ENCODE peak calls at places on chromosomes 2 and 18, in five cellular contexts. One of them, this sample, is unnamed.

GRCh38 chr2:180952731-180953336 is 27.6 kb upstream of the UBE2E3 start:
- DNase-seq in type B pancreatic cell: no peak
- DNase-seq in Calu3: no peak
- DNase-seq in CD8-positive, alpha-beta T cell: no peak
- DNase-seq in SW 1271: no peak
- DNase-seq in this sample: no peak

GRCh38 chr2:174778479-174778962 is 14.2 kb upstream of the CHRNA1 start:
- DNase-seq in type B pancreatic cell: no peak
- DNase-seq in Calu3: peak; percentile 18
- DNase-seq in CD8-positive, alpha-beta T cell: peak; percentile 81
- DNase-seq in SW 1271: no peak
- DNase-seq in this sample: no peak

GRCh38 chr2:169644173-169644572 is 50.0 kb downstream of the CFAP210 start:
- DNase-seq in type B pancreatic cell: no peak
- DNase-seq in Calu3: no peak
- DNase-seq in CD8-positive, alpha-beta T cell: no peak
- DNase-seq in SW 1271: no peak
- DNase-seq in this sample: no peak

GRCh38 chr18:62784338-62784965 is 69.1 kb downstream of the PHLPP1 start:
- DNase-seq in type B pancreatic cell: no peak
- DNase-seq in Calu3: no peak
- DNase-seq in CD8-positive, alpha-beta T cell: no peak
- DNase-seq in SW 1271: no peak
- DNase-seq in this sample: no peak

GRCh38 chr18:46842583-46842982 is 74.7 kb downstream of the PIAS2 start:
- DNase-seq in type B pancreatic cell: no peak
- DNase-seq in Calu3: no peak
- DNase-seq in CD8-positive, alpha-beta T cell: no peak
- DNase-seq in SW 1271: no peak
- DNase-seq in this sample: no peak

GRCh38 chr2:73827018-73827417 is 1.7 kb upstream of the STAMBP start:
- DNase-seq in type B pancreatic cell: no peak
- DNase-seq in Calu3: no peak
- DNase-seq in CD8-positive, alpha-beta T cell: no peak
- DNase-seq in SW 1271: peak; percentile 66
- DNase-seq in this sample: no peak

GRCh38 chr18:75915941-75916640 is 488.6 kb upstream of the SMIM21 start:
- DNase-seq in type B pancreatic cell: peak; percentile 80
- DNase-seq in Calu3: no peak
- DNase-seq in CD8-positive, alpha-beta T cell: no peak
- DNase-seq in SW 1271: no peak
- DNase-seq in this sample: no peak

GRCh38 chr2:48601349-48601748 is 16.3 kb upstream of the GTF2A1L start:
- DNase-seq in type B pancreatic cell: no peak
- DNase-seq in Calu3: peak; percentile 67
- DNase-seq in CD8-positive, alpha-beta T cell: no peak
- DNase-seq in SW 1271: peak; percentile 11
- DNase-seq in this sample: no peak

GRCh38 chr2:186862869-186863709 is 14.1 kb upstream of the ZSWIM2 start:
- DNase-seq in type B pancreatic cell: no peak
- DNase-seq in Calu3: no peak
- DNase-seq in CD8-positive, alpha-beta T cell: no peak
- DNase-seq in SW 1271: peak; percentile 44
- DNase-seq in this sample: no peak

GRCh38 chr18:46401486-46402115 is 255.4 kb downstream of the LOXHD1 start:
- DNase-seq in type B pancreatic cell: no peak
- DNase-seq in Calu3: no peak
- DNase-seq in CD8-positive, alpha-beta T cell: no peak
- DNase-seq in SW 1271: no peak
- DNase-seq in this sample: no peak

GRCh38 chr18:73691624-73692023 is 456.0 kb downstream of the FBXO15 start:
- DNase-seq in type B pancreatic cell: no peak
- DNase-seq in Calu3: no peak
- DNase-seq in CD8-positive, alpha-beta T cell: no peak
- DNase-seq in SW 1271: no peak
- DNase-seq in this sample: no peak

This sample was measured in mesenteric fat pad.